ENCODE peak calls at places on chromosome 18, in five cellular contexts. One of them, this sample, is unnamed.

GRCh38 chr18:45589559-45590041 is 25.7 kb upstream of the SLC14A2 start:
- DNase-seq in ascending aorta: no peak
- DNase-seq in colonic mucosa: no peak
- DNase-seq in CD4-positive, alpha-beta T cell: no peak
- DNase-seq in breast epithelium: no peak
- DNase-seq in this sample: no peak

GRCh38 chr18:59787998-59788875 is 91.0 kb upstream of the CCBE1 start:
- DNase-seq in CD4-positive, alpha-beta T cell: no peak
- DNase-seq in ascending aorta: no peak
- DNase-seq in colonic mucosa: no peak
- DNase-seq in breast epithelium: no peak
- DNase-seq in this sample: no peak

GRCh38 chr18:37484893-37485834 is 80.4 kb downstream of the CELF4 start:
- DNase-seq in breast epithelium: no peak
- DNase-seq in colonic mucosa: no peak
- DNase-seq in CD4-positive, alpha-beta T cell: no peak
- DNase-seq in ascending aorta: no peak
- DNase-seq in this sample: no peak

GRCh38 chr18:74310411-74310810 is 5.2 kb upstream of the C18orf63 start:
- DNase-seq in colonic mucosa: no peak
- DNase-seq in ascending aorta: no peak
- DNase-seq in breast epithelium: no peak
- DNase-seq in CD4-positive, alpha-beta T cell: no peak
- DNase-seq in this sample: no peak

GRCh38 chr18:34626404-34627137 is 83.5 kb upstream of the DTNA start:
- DNase-seq in breast epithelium: no peak
- DNase-seq in ascending aorta: no peak
- DNase-seq in colonic mucosa: no peak
- DNase-seq in CD4-positive, alpha-beta T cell: no peak
- DNase-seq in this sample: no peak

GRCh38 chr18:58572181-58572580 is 56.7 kb downstream of the ALPK2 start:
- DNase-seq in colonic mucosa: no peak
- DNase-seq in CD4-positive, alpha-beta T cell: no peak
- DNase-seq in breast epithelium: no peak
- DNase-seq in ascending aorta: no peak
- DNase-seq in this sample: no peak

GRCh38 chr18:5817821-5818220 is 77.5 kb downstream of the TMEM200C start:
- DNase-seq in ascending aorta: no peak
- DNase-seq in CD4-positive, alpha-beta T cell: no peak
- DNase-seq in breast epithelium: no peak
- DNase-seq in colonic mucosa: no peak
- DNase-seq in this sample: no peak

GRCh38 chr18:5841518-5841917 is 53.8 kb downstream of the TMEM200C start:
- DNase-seq in CD4-positive, alpha-beta T cell: no peak
- DNase-seq in ascending aorta: no peak
- DNase-seq in breast epithelium: no peak
- DNase-seq in colonic mucosa: no peak
- DNase-seq in this sample: no peak

GRCh38 chr18:75211721-75212625 is 1.4 kb downstream of the TSHZ1 start:
- DNase-seq in breast epithelium: no peak
- DNase-seq in colonic mucosa: peak; percentile 64
- DNase-seq in ascending aorta: no peak
- DNase-seq in CD4-positive, alpha-beta T cell: no peak
- DNase-seq in this sample: no peak

GRCh38 chr18:28767201-28767600 is 590.3 kb upstream of the CDH2 start:
- DNase-seq in breast epithelium: no peak
- DNase-seq in colonic mucosa: no peak
- DNase-seq in ascending aorta: no peak
- DNase-seq in CD4-positive, alpha-beta T cell: no peak
- DNase-seq in this sample: no peak

GRCh38 chr18:68769423-68769822 is 28.5 kb upstream of the CCDC102B start:
- DNase-seq in colonic mucosa: peak; percentile 20
- DNase-seq in ascending aorta: no peak
- DNase-seq in CD4-positive, alpha-beta T cell: no peak
- DNase-seq in breast epithelium: peak; percentile 31
- DNase-seq in this sample: no peak

GRCh38 chr18:61926532-61926931 is 33.7 kb upstream of the RNF152 start:
- DNase-seq in CD4-positive, alpha-beta T cell: no peak
- DNase-seq in ascending aorta: no peak
- DNase-seq in breast epithelium: no peak
- DNase-seq in colonic mucosa: no peak
- DNase-seq in this sample: no peak

GRCh38 chr18:74166397-74166796 is 18.1 kb downstream of the TIMM21 start:
- DNase-seq in colonic mucosa: no peak
- DNase-seq in breast epithelium: no peak
- DNase-seq in CD4-positive, alpha-beta T cell: no peak
- DNase-seq in ascending aorta: no peak
- DNase-seq in this sample: no peak

GRCh38 chr18:76376668-76377358 is 118.2 kb downstream of the ZNF516 start:
- DNase-seq in CD4-positive, alpha-beta T cell: no peak
- DNase-seq in breast epithelium: no peak
- DNase-seq in ascending aorta: no peak
- DNase-seq in colonic mucosa: no peak
- DNase-seq in this sample: no peak

GRCh38 chr18:43049021-43049420 is 66.5 kb downstream of the RIT2 start:
- DNase-seq in colonic mucosa: no peak
- DNase-seq in breast epithelium: no peak
- DNase-seq in ascending aorta: no peak
- DNase-seq in CD4-positive, alpha-beta T cell: no peak
- DNase-seq in this sample: no peak

GRCh38 chr18:4352746-4353522 is 102.2 kb downstream of the DLGAP1 start:
- DNase-seq in ascending aorta: no peak
- DNase-seq in colonic mucosa: no peak
- DNase-seq in breast epithelium: no peak
- DNase-seq in CD4-positive, alpha-beta T cell: no peak
- DNase-seq in this sample: no peak

GRCh38 chr18:76412818-76413565 is 82.0 kb downstream of the ZNF516 start:
- DNase-seq in colonic mucosa: no peak
- DNase-seq in ascending aorta: no peak
- DNase-seq in breast epithelium: no peak
- DNase-seq in CD4-positive, alpha-beta T cell: no peak
- DNase-seq in this sample: no peak

DNA sequence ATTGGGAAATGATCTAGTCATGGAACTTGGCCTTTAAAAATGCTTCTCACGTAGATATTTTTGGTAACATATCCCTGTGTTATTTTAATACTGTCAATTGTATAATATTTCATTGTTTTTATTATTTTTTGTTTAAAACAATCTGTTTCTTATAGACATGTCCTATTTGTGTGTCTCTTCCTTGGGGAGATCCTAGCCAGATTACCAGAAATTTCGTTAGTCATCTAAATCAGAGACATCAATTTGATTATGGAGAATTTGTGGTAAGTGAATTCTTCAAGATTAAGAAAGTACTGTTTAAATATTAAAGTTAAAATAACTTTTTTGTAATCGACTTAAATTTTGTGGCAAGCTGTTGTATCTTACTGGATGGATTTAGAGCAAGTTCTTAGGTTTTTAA is 34.9 kb downstream of the RNF138 start:
- DNase-seq in CD4-positive, alpha-beta T cell: no peak
- DNase-seq in breast epithelium: no peak
- DNase-seq in ascending aorta: no peak
- DNase-seq in colonic mucosa: no peak
- DNase-seq in this sample: no peak
- TF ChIP-seq CTCF in CD4-positive, alpha-beta T cell: no peak
- TF ChIP-seq CTCF in breast epithelium: no peak
- TF ChIP-seq CTCF in ascending aorta: no peak
- TF ChIP-seq CTCF in colonic mucosa: no peak
- TF ChIP-seq CTCF in this sample: no peak

GRCh38 chr18:27005589-27005988 is 140.1 kb upstream of the AQP4 start:
- DNase-seq in CD4-positive, alpha-beta T cell: no peak
- DNase-seq in breast epithelium: no peak
- DNase-seq in ascending aorta: no peak
- DNase-seq in colonic mucosa: no peak
- DNase-seq in this sample: peak; percentile 14
- TF ChIP-seq CTCF in CD4-positive, alpha-beta T cell: no peak
- TF ChIP-seq CTCF in breast epithelium: no peak
- TF ChIP-seq CTCF in ascending aorta: no peak
- TF ChIP-seq CTCF in colonic mucosa: no peak
- TF ChIP-seq CTCF in this sample: peak; percentile 16

DNA sequence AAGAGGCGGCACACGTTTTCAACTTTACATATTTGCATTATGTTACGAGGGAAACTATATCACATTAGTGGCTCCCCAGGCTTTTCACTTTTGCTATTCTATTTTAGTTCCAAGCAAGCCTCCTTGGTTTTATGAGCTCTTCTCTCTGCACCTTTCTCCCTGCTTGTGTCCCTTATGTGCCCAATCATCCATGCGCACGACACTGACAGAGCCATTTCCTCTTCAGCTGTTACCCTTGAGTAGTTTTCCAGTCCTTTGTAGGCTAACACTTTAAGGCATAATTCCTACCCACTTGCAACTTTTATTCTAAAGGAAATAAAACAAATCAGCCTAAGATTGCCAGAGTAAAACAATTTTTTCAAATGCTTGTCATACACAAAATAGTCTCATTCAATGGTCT is 154.3 kb downstream of the TCF4 start:
- DNase-seq in CD4-positive, alpha-beta T cell: no peak
- DNase-seq in colonic mucosa: no peak
- DNase-seq in breast epithelium: no peak
- DNase-seq in ascending aorta: no peak
- DNase-seq in this sample: no peak
- TF ChIP-seq CTCF in CD4-positive, alpha-beta T cell: no peak
- TF ChIP-seq CTCF in colonic mucosa: no peak
- TF ChIP-seq CTCF in breast epithelium: no peak
- TF ChIP-seq CTCF in ascending aorta: no peak
- TF ChIP-seq CTCF in this sample: no peak

GRCh38 chr18:80172056-80172455 is 63.0 kb downstream of the ADNP2 start:
- DNase-seq in ascending aorta: no peak
- DNase-seq in CD4-positive, alpha-beta T cell: no peak
- DNase-seq in colonic mucosa: no peak
- DNase-seq in breast epithelium: no peak
- DNase-seq in this sample: no peak

GRCh38 chr18:80169607-80170006 is 60.5 kb downstream of the ADNP2 start:
- DNase-seq in CD4-positive, alpha-beta T cell: no peak
- DNase-seq in breast epithelium: no peak
- DNase-seq in ascending aorta: no peak
- DNase-seq in colonic mucosa: no peak
- DNase-seq in this sample: no peak

GRCh38 chr18:80173060-80173459 is 64.0 kb downstream of the ADNP2 start:
- DNase-seq in ascending aorta: no peak
- DNase-seq in breast epithelium: no peak
- DNase-seq in CD4-positive, alpha-beta T cell: no peak
- DNase-seq in colonic mucosa: no peak
- DNase-seq in this sample: no peak

GRCh38 chr18:80170395-80171094 is 61.5 kb downstream of the ADNP2 start:
- DNase-seq in colonic mucosa: no peak
- DNase-seq in CD4-positive, alpha-beta T cell: no peak
- DNase-seq in ascending aorta: no peak
- DNase-seq in breast epithelium: no peak
- DNase-seq in this sample: no peak

DNA sequence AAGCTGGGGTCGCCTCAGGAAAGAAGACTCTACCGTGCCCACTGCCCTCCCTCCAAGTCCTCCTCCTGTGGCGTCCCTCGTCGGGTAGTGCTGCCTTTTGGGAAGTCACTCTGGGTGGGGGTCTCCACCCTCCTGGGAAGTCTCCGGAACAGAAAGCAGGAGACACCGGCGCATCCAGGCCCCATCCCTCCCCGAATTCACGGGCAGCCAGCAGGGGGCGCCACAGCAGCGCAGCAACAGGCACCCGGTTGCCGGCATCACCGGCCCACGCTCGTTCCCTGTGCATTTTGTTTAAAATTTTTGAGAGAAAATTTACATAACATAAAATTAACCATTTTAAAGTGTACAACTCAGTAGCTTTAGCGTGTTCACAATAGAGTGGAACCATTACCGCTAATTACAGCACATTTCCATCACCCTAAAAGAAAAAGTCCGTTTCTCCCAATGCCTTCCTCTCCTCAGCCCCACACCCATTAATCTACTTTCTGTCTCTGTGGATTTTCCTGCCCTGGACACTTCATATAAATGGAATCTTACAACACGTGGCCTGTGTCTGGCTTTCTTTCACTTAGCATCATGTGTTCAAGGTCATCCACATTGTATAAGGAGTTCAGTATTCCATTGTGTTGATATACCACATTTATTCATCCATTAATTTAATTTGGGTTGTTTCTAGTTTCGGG is 62.3 kb downstream of the ADNP2 start:
- DNase-seq in CD4-positive, alpha-beta T cell: peak; percentile 43
- DNase-seq in colonic mucosa: peak; percentile 55
- DNase-seq in breast epithelium: no peak
- DNase-seq in ascending aorta: no peak
- DNase-seq in this sample: peak; percentile 43
- TF ChIP-seq CTCF in CD4-positive, alpha-beta T cell: peak; percentile 70
- TF ChIP-seq CTCF in colonic mucosa: peak; percentile 64
- TF ChIP-seq CTCF in breast epithelium: peak; percentile 81
- TF ChIP-seq CTCF in ascending aorta: peak; percentile 74
- TF ChIP-seq CTCF in this sample: peak; percentile 75

DNA sequence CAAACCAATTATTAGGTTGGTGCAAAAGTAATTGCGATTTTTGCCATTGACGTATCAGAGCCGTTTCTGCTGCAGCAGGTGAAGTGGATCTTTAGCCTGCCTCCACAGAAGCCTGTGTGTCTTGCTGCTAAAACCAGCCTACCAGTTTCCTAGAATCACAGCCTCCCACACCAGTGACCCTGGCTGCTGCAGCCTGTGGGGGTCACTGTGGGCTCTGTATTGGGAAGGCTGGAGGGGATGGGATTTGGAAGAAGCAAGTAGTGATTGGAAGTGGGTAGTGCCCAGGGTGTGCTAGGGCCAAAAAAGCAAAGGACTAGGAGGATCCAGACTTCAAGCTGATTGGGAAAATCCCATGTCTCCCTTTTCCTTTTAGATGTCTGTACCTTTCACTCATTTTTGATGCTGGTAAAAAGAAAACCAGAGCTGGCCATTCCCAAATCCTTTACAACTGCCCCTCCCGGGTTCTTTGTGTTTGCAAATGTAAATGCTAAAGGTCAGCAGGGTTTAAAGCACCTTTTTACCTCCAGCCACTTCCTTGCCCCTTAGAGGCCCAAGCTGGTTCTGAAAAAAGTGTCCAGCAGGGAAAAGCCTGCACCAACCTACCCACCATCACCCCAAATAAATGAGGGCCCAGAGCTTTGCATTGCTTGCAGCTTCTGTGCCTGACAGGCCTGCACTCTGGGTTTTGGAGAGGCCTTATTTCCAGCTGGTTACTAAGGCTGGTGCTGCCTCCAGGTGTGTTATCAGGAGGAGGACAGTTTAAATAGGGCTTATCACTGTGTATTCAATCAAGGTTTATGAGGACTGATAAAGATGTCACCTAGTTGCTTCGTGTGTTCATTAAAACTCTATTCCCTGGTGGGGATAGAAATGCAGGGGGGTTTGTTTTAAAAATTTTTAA is 172.0 kb downstream of the MIB1 start:
- DNase-seq in breast epithelium: no peak
- DNase-seq in ascending aorta: no peak
- DNase-seq in colonic mucosa: peak; percentile 24
- DNase-seq in CD4-positive, alpha-beta T cell: no peak
- DNase-seq in this sample: no peak
- TF ChIP-seq CTCF in breast epithelium: no peak
- TF ChIP-seq CTCF in ascending aorta: no peak
- TF ChIP-seq CTCF in colonic mucosa: no peak
- TF ChIP-seq CTCF in CD4-positive, alpha-beta T cell: no peak
- TF ChIP-seq CTCF in this sample: no peak

GRCh38 chr18:69934866-69935265 is 12.8 kb downstream of the CD226 start:
- DNase-seq in ascending aorta: no peak
- DNase-seq in colonic mucosa: no peak
- DNase-seq in breast epithelium: no peak
- DNase-seq in CD4-positive, alpha-beta T cell: no peak
- DNase-seq in this sample: no peak

GRCh38 chr18:69936191-69936558 is 11.5 kb downstream of the CD226 start:
- DNase-seq in colonic mucosa: no peak
- DNase-seq in breast epithelium: no peak
- DNase-seq in CD4-positive, alpha-beta T cell: no peak
- DNase-seq in ascending aorta: no peak
- DNase-seq in this sample: no peak

GRCh38 chr18:69941183-69941582 is 6.5 kb downstream of the CD226 start:
- DNase-seq in ascending aorta: no peak
- DNase-seq in colonic mucosa: no peak
- DNase-seq in CD4-positive, alpha-beta T cell: no peak
- DNase-seq in breast epithelium: no peak
- DNase-seq in this sample: no peak

GRCh38 chr18:69935319-69936190 is 12.1 kb downstream of the CD226 start:
- DNase-seq in ascending aorta: no peak
- DNase-seq in CD4-positive, alpha-beta T cell: peak; percentile 68
- DNase-seq in colonic mucosa: no peak
- DNase-seq in breast epithelium: peak; percentile 46
- DNase-seq in this sample: peak; percentile 23
- TF ChIP-seq CTCF in ascending aorta: no peak
- TF ChIP-seq CTCF in CD4-positive, alpha-beta T cell: no peak
- TF ChIP-seq CTCF in colonic mucosa: no peak
- TF ChIP-seq CTCF in breast epithelium: no peak
- TF ChIP-seq CTCF in this sample: no peak

This sample was measured in HL-60.